ENCODE peak calls at places on chromosomes 13 and 19, in four cellular contexts. P is right lobe of liver, R is lower leg skin, W is K562. L is an unnamed sample.

GRCh38 chr13:33251131-33251629 is 34.4 kb downstream of the STARD13 start:
- DNase-seq in P (no peak), R (no peak), W (no peak), L (no peak)

GRCh38 chr19:49862411-49863253 is 4.7 kb downstream of the PNKP start:
- DNase-seq in P (peak; percentile 58), R (no peak), W (peak; percentile 55), L (peak; percentile 53)

GRCh38 chr19:12611361-12611699 is 610 bp downstream of the ZNF791 start:
- DNase-seq in P (peak; percentile 73), R (peak; percentile 94), W (peak; percentile 46), L (no peak)

GRCh38 chr13:44734204-44734707 is 158.1 kb upstream of the TSC22D1 start:
- DNase-seq in P (no peak), R (peak; percentile 89), W (no peak), L (no peak)

GRCh38 chr13:102354011-102354410 is 47.8 kb downstream of the FGF14 start:
- DNase-seq in P (no peak), R (no peak), W (no peak), L (no peak)

GRCh38 chr19:44846455-44847143 is 502 bp downstream of the NECTIN2 start:
- DNase-seq in P (peak; percentile 67), R (peak; percentile 89), W (no peak), L (no peak)

GRCh38 chr13:98451676-98452105 is 125.2 kb downstream of the STK24 start:
- DNase-seq in P (no peak), R (no peak), W (no peak), L (no peak)

GRCh38 chr13:43879323-43880181 is at the start of the genes CCDC122 and LACC1:
- DNase-seq in P (peak; percentile 92), R (peak; percentile 95), W (no peak), L (peak; percentile 71)

GRCh38 chr19:11382898-11383705 is 1.0 kb downstream of the EPOR start:
- DNase-seq in P (peak; percentile 85), R (peak; percentile 90), W (peak; percentile 88), L (peak; percentile 96)

GRCh38 chr13:51628059-51628852 is 44.0 kb downstream of the WDFY2 start:
- DNase-seq in P (no peak), R (no peak), W (no peak), L (no peak)

GRCh38 chr19:41995959-41996797 is 2.1 kb upstream of the ATP1A3 start:
- DNase-seq in P (no peak), R (no peak), W (peak; percentile 71), L (no peak)

GRCh38 chr19:48539503-48540096 is 12.4 kb upstream of the SULT2B1 start:
- DNase-seq in P (no peak), R (no peak), W (no peak), L (no peak)

GRCh38 chr13:84524586-84524985 is 642.3 kb upstream of the SLITRK1 start:
- DNase-seq in P (no peak), R (no peak), W (no peak), L (no peak)

GRCh38 chr13:98571955-98572662 is 4.8 kb downstream of the STK24 start:
- DNase-seq in P (no peak), R (no peak), W (no peak), L (peak; percentile 17)

GRCh38 chr13:97193577-97193976 is 28.6 kb upstream of the MBNL2 start:
- DNase-seq in P (no peak), R (no peak), W (no peak), L (no peak)

GRCh38 chr13:71879129-71879535 is 12.1 kb upstream of the DACH1 start:
- DNase-seq in P (no peak), R (no peak), W (no peak), L (peak; percentile 38)

GRCh38 chr13:41649659-41650058 is 192.3 kb downstream of the RGCC start:
- DNase-seq in P (no peak), R (no peak), W (peak; percentile 25), L (peak; percentile 28)

GRCh38 chr19:13281567-13282291 is 131.5 kb downstream of the IER2 start:
- DNase-seq in P (no peak), R (no peak), W (no peak), L (no peak)

GRCh38 chr13:51738226-51738905 is 65.6 kb downstream of the DHRS12 start:
- DNase-seq in P (no peak), R (no peak), W (no peak), L (no peak)

GRCh38 chr13:25171170-25171516 is 945 bp downstream of the AMER2 start:
- DNase-seq in P (no peak), R (no peak), W (no peak), L (no peak)

GRCh38 chr13:103303078-103303651 is 236.9 kb upstream of the SLC10A2 start:
- DNase-seq in P (no peak), R (no peak), W (no peak), L (no peak)

DNA sequence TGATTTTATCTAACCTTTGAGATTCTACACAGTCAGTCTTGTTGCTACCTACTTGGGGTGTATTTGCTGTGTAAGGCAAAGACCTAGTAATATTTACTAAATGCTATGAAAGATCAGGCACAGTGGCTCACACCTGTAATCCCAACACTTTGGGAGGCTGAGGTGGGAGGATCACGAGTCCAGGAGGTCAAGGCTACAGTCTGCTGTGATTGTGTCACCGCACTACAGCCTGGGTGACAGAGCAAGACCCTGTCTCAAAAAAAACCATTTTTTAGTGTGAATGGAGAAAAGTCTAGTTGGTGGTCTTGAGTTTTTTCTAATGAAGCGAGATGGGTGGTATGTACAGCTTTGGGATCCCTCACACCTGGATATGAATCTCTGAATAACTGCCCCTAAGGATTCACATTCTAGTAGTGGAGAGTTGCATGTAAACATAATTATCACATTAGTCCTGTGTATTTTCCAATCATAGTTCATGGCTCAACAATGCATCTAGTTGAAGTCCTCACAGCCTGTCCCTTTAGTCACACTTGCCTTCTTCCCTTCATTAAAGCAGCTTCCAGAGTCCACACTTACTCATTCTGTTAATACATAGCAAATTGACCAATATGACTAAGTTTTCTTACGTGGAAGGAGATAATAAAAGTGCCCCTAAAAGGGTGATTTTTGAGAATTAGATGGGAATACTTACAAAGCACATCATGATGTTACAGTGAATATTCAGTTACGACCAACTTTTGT is 7.4 kb downstream of the RPL21 start:
- DNase-seq in P (no peak), R (no peak), W (no peak), L (no peak)
- TF ChIP-seq POLR2A in P (no peak), R (no peak), W (no peak), L (no peak)

GRCh38 chr19:7916908-7917291 is 2.3 kb downstream of the TGFBR3L start:
- DNase-seq in P (no peak), R (no peak), W (no peak), L (peak; percentile 62)

GRCh38 chr19:7917292-7918061 is 2.7 kb upstream of the SNAPC2 start:
- DNase-seq in P (peak; percentile 69), R (no peak), W (no peak), L (peak; percentile 89)

GRCh38 chr19:7914598-7915045 is at the start of gene TGFBR3L:
- DNase-seq in P (peak; percentile 68), R (no peak), W (no peak), L (no peak)

GRCh38 chr19:7915250-7916136 is 863 bp downstream of the TGFBR3L start:
- DNase-seq in P (no peak), R (no peak), W (no peak), L (no peak)

GRCh38 chr19:7916137-7916907 is 1.7 kb downstream of the TGFBR3L start:
- DNase-seq in P (peak; percentile 64), R (no peak), W (no peak), L (peak; percentile 83)
- TF ChIP-seq POLR2A in P (no peak), R (no peak), W (no peak), L (no peak)

GRCh38 chr13:20157387-20157786 is 3.5 kb downstream of the GJA3 start:
- DNase-seq in P (no peak), R (no peak), W (no peak), L (no peak)

GRCh38 chr13:20161275-20161950 is 561 bp upstream of the GJA3 start:
- DNase-seq in P (no peak), R (no peak), W (no peak), L (no peak)

GRCh38 chr13:20161951-20162300 is 1.1 kb upstream of the GJA3 start:
- DNase-seq in P (no peak), R (no peak), W (no peak), L (no peak)

GRCh38 chr13:20159646-20160345 is 1.1 kb downstream of the GJA3 start:
- DNase-seq in P (no peak), R (no peak), W (no peak), L (no peak)

DNA sequence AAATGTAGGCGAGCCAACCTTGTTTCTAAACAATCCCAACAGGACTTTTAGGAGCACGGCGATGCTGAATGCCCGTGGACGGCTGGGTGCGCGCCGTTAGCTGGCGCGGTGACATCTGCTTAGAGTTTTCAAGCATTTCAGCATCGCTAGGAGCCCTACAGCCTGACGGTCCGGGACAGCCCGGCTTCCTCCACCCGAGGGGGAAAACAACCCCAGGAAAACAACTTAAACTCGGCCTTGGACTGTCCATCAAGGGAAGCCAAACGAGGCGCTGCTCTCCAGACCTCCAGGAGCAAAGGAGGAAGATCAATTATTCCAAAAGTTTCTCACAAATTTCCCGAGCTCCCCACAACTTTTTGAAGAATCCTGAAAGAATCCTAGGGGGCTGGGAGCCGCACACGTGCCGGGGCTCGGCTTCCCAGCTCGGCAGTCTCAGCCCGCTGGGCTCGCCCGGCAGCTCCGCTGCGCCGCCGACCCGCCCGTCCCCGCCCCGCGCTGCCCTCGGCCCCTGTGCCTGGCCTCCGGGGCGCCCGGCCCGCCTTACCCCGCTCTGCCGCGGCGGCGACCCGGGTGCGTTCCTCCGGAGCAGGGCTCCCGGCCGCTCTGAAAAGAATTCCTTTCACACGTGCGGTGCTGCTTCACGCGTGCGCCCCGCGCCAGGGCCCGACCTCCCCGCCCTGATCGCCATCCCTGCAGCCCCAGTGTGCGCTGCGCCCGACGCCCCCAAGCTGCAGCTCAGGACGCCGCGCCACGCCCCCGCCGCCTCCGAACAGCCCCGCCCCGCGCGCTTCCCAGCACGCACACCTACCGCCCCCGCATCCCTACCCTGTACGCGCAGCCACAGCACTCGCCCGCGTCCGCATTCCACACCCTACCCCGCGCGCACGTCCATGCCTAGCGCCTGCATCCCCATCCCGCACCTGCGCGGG is at the start of gene GJA3:
- DNase-seq in P (no peak), R (no peak), W (peak; percentile 67), L (peak; percentile 48)
- TF ChIP-seq POLR2A in P (no peak), R (no peak), W (no peak), L (no peak)

DNA sequence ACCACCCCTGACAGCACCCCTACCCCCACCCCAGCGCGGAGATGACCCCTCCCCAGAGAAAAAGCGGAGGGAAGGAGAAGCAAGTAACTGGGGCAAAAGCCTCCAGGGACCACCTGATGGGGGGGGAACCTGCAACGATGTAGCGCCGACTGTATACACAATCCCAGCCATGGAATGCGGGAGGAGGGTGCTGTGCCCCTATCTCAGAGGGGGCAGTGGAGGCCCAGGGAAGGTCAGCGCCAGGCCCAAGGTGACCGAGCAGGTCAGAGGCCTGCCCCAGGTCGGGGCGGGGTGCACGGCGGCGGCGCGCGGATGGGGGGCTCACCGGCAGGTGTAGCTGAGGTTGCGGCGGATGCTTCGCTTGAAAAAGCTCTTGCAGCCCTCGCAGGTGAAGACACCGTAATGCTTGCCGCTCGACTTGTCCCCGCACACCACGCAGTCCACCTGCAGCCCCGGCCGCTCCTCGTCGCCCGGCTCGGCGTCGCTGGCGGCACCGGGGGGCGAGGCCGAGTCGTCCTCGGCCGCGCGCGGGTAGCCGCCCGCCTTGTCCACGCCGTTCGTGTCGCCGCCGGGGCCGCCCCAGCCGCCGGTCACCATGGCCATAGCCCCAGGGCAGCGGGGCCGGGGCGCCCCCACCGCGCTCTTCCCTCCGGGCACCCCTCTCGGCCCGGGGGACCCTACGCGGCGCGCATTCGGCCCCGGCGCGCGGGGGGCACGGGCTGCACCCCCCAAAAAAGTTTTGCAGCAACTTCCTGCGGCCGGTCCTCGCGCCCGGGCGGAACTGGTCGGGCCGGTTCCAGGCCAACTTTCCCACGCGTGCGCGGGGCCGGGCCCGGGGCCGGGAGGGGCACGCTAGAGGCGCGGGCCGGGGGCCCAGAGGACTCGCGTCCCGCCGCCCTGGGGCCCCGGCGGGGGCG is 843 bp downstream of the NR2F6 start:
- DNase-seq in P (peak; percentile 66), R (no peak), W (no peak), L (peak; percentile 55)
- TF ChIP-seq POLR2A in P (no peak), R (no peak), W (no peak), L (no peak)

GRCh38 chr13:89845874-89846273 is 1501.6 kb upstream of the MIR17HG start:
- DNase-seq in P (no peak), R (no peak), W (no peak), L (no peak)
- TF ChIP-seq POLR2A in P (no peak), R (no peak), W (no peak), L (no peak)